ENCODE peak calls at places on chromosome 5, in six cellular contexts. One of them, this sample, is unnamed.

GRCh38 chr5:112125910-112126309 is 293.2 kb downstream of the EPB41L4A start:
- DNase-seq in HS-5: no peak
- DNase-seq in MV-4-11: no peak
- DNase-seq in fibroblast of pulmonary artery: no peak
- DNase-seq in HEK293T: no peak
- DNase-seq in HFF-Myc: peak
- DNase-seq in this sample: no peak

GRCh38 chr5:38104497-38105230 is 153.7 kb upstream of the EGFLAM start:
- DNase-seq in HS-5: no peak
- DNase-seq in fibroblast of pulmonary artery: no peak
- DNase-seq in HEK293T: no peak
- DNase-seq in HFF-Myc: no peak
- DNase-seq in MV-4-11: no peak
- DNase-seq in this sample: no peak

GRCh38 chr5:78530342-78531096 is 118.1 kb downstream of the LHFPL2 start:
- DNase-seq in MV-4-11: no peak
- DNase-seq in HFF-Myc: no peak
- DNase-seq in HS-5: no peak
- DNase-seq in fibroblast of pulmonary artery: peak
- DNase-seq in HEK293T: no peak
- DNase-seq in this sample: no peak

GRCh38 chr5:149002761-149003689 is 59.8 kb downstream of the SH3TC2 start:
- DNase-seq in HEK293T: no peak
- DNase-seq in HFF-Myc: no peak
- DNase-seq in fibroblast of pulmonary artery: peak
- DNase-seq in MV-4-11: no peak
- DNase-seq in HS-5: peak
- DNase-seq in this sample: no peak

GRCh38 chr5:132834057-132834456 is 3.6 kb upstream of the SHROOM1 start:
- DNase-seq in fibroblast of pulmonary artery: no peak
- DNase-seq in HS-5: no peak
- DNase-seq in HEK293T: no peak
- DNase-seq in HFF-Myc: no peak
- DNase-seq in MV-4-11: no peak
- DNase-seq in this sample: no peak

GRCh38 chr5:142100307-142100706 is 8.3 kb upstream of the NDFIP1 start:
- DNase-seq in fibroblast of pulmonary artery: no peak
- DNase-seq in HS-5: no peak
- DNase-seq in MV-4-11: no peak
- DNase-seq in HEK293T: no peak
- DNase-seq in HFF-Myc: no peak
- DNase-seq in this sample: no peak

GRCh38 chr5:65925601-65926275 is 637 bp upstream of the ERBIN start:
- DNase-seq in HFF-Myc: peak
- DNase-seq in fibroblast of pulmonary artery: peak
- DNase-seq in MV-4-11: peak
- DNase-seq in HS-5: no peak
- DNase-seq in HEK293T: peak
- DNase-seq in this sample: peak

GRCh38 chr5:75265731-75266130 is 29.1 kb upstream of the ANKRD31 start:
- DNase-seq in HEK293T: peak
- DNase-seq in MV-4-11: no peak
- DNase-seq in HFF-Myc: no peak
- DNase-seq in HS-5: peak
- DNase-seq in fibroblast of pulmonary artery: peak
- DNase-seq in this sample: no peak

GRCh38 chr5:96851312-96852062 is 24.8 kb upstream of the ERAP2 start:
- DNase-seq in MV-4-11: no peak
- DNase-seq in HS-5: no peak
- DNase-seq in HFF-Myc: no peak
- DNase-seq in HEK293T: no peak
- DNase-seq in fibroblast of pulmonary artery: no peak
- DNase-seq in this sample: no peak